ENCODE peak calls at places on chromosomes 11 and 22, in eight cellular contexts. P is psoas muscle; G is stimulated activated CD8-positive, alpha-beta memory T cell treated with anti-CD3 and anti-CD28 coated beads, Interleukin-15, amount 100 ng/mL, for 4 hours; R is tibial artery; I is Calu3; F is GM13977; H is NCI-H524; Q is stimulated activated CD4-positive, alpha-beta T cell treated with anti-CD3 and anti-CD28 coated beads, Interleukin-4, amount 100 ng/mL, for 48 hours. N is an unnamed sample.

GRCh38 chr22:49549256-49549655 is 278.4 kb downstream of the BRD1 start:
- DNase-seq in P (no peak), G (no peak), Q (no peak), F (no peak), I (no peak), R (peak; percentile 60), H (no peak), N (no peak)

GRCh38 chr11:115360186-115360824 is 143.9 kb downstream of the CADM1 start:
- DNase-seq in F (no peak), R (no peak), P (no peak), Q (no peak), G (no peak), I (no peak), H (no peak), N (no peak)

GRCh38 chr11:119376197-119376847 is 5.2 kb downstream of the USP2 start:
- DNase-seq in P (peak; percentile 61), R (peak; percentile 86), G (no peak), H (peak; percentile 80), Q (no peak), F (peak; percentile 4), I (no peak), N (no peak)

GRCh38 chr11:92152245-92152644 is 72.4 kb upstream of the FAT3 start:
- DNase-seq in F (no peak), G (no peak), R (no peak), I (no peak), Q (no peak), H (no peak), P (no peak), N (no peak)

GRCh38 chr11:9251306-9251705 is 13.8 kb downstream of the DENND5A start:
- DNase-seq in F (no peak), G (no peak), P (no peak), R (no peak), Q (no peak), I (no peak), H (peak; percentile 50), N (no peak)

GRCh38 chr11:2817431-2817830 is 68.1 kb downstream of the CDKN1C start:
- DNase-seq in Q (no peak), F (no peak), H (no peak), P (no peak), I (no peak), R (no peak), G (no peak), N (no peak)

GRCh38 chr11:86978247-86978646 is 23.1 kb upstream of the FZD4 start:
- DNase-seq in R (peak; percentile 77), G (no peak), F (no peak), H (no peak), P (peak; percentile 65), Q (no peak), I (no peak), N (no peak)

GRCh38 chr22:20065896-20066616 is 14.0 kb upstream of the DGCR8 start:
- DNase-seq in R (no peak), H (no peak), Q (no peak), G (no peak), I (no peak), P (no peak), F (no peak), N (no peak)

GRCh38 chr11:32333335-32333991 is 101.9 kb downstream of the WT1 start:
- DNase-seq in G (no peak), H (peak; percentile 68), F (peak; percentile 43), I (peak; percentile 3), Q (peak; percentile 10), R (peak; percentile 70), P (peak; percentile 37), N (peak; percentile 25)

GRCh38 chr22:48743601-48744282 is 1083.9 kb downstream of the BRD1 start:
- DNase-seq in R (no peak), I (no peak), P (no peak), Q (no peak), H (no peak), F (peak; percentile 5), G (no peak), N (no peak)

GRCh38 chr11:114278342-114279065 is 17.7 kb upstream of the NNMT start:
- DNase-seq in Q (no peak), H (no peak), F (no peak), G (no peak), R (no peak), I (no peak), P (no peak), N (no peak)

GRCh38 chr22:44207981-44208317 is 27.2 kb downstream of the PARVG start:
- DNase-seq in H (no peak), R (no peak), P (no peak), G (no peak), Q (no peak), F (no peak), I (no peak), N (no peak)

GRCh38 chr11:66950113-66950535 is 8.1 kb downstream of the PC start:
- DNase-seq in Q (no peak), R (peak; percentile 72), F (no peak), G (no peak), I (peak; percentile 63), P (peak; percentile 54), H (no peak), N (no peak)

GRCh38 chr11:72562431-72562830 is 111.8 kb downstream of the PDE2A start:
- DNase-seq in G (no peak), H (no peak), Q (no peak), R (peak; percentile 39), F (no peak), P (no peak), I (no peak), N (no peak)

GRCh38 chr11:48036466-48036865 is 56.1 kb downstream of the PTPRJ start:
- DNase-seq in G (no peak), P (no peak), Q (no peak), R (no peak), H (no peak), I (no peak), F (no peak), N (no peak)

GRCh38 chr11:45853616-45854219 is 6.4 kb downstream of the CRY2 start:
- DNase-seq in R (peak; percentile 78), G (no peak), Q (no peak), I (no peak), P (peak; percentile 41), H (no peak), F (no peak), N (no peak)

GRCh38 chr22:19879248-19879575 is 24.5 kb upstream of the GNB1L start:
- DNase-seq in G (no peak), I (no peak), P (no peak), R (peak; percentile 45), H (no peak), F (no peak), Q (no peak), N (peak; percentile 10)

GRCh38 chr22:40177738-40178416 is at the start of gene TNRC6B:
- DNase-seq in I (peak; percentile 78), R (peak; percentile 84), H (peak; percentile 97), P (peak; percentile 48), G (peak; percentile 75), Q (peak; percentile 27), F (peak; percentile 80), N (peak; percentile 30)